ENCODE peak calls at places on chromosomes 16 and 17, in ten cellular contexts. One of them, this sample, is unnamed.

GRCh38 chr16:10624527-10624926 is 44.1 kb upstream of the EMP2 start:
- DNase-seq in COR-L47: no peak
- DNase-seq in GM12865: no peak
- DNase-seq in occipital lobe: no peak
- DNase-seq in AG09319: no peak
- DNase-seq in pons: no peak
- DNase-seq in GOT3: no peak
- DNase-seq in hepatic stellate cell: no peak
- DNase-seq in HCT116: no peak
- DNase-seq in LHCN-M2: no peak
- DNase-seq in this sample: no peak

GRCh38 chr17:28747046-28747691 is 3.4 kb downstream of the TRAF4 start:
- DNase-seq in COR-L47: no peak
- DNase-seq in GM12865: peak; percentile 21
- DNase-seq in occipital lobe: peak; percentile 23
- DNase-seq in AG09319: no peak
- DNase-seq in pons: peak; percentile 80
- DNase-seq in GOT3: no peak
- DNase-seq in hepatic stellate cell: no peak
- DNase-seq in HCT116: no peak
- DNase-seq in LHCN-M2: no peak
- DNase-seq in this sample: peak; percentile 64

GRCh38 chr17:1649844-1650409 is at the start of gene RILP:
- DNase-seq in COR-L47: no peak
- DNase-seq in GM12865: peak; percentile 43
- DNase-seq in occipital lobe: no peak
- DNase-seq in AG09319: no peak
- DNase-seq in pons: no peak
- DNase-seq in GOT3: no peak
- DNase-seq in hepatic stellate cell: peak; percentile 65
- DNase-seq in HCT116: peak; percentile 24
- DNase-seq in LHCN-M2: no peak
- DNase-seq in this sample: no peak

GRCh38 chr17:58302919-58303551 is 22.3 kb upstream of the MPO start:
- DNase-seq in COR-L47: no peak
- DNase-seq in GM12865: no peak
- DNase-seq in occipital lobe: no peak
- DNase-seq in AG09319: no peak
- DNase-seq in pons: no peak
- DNase-seq in GOT3: no peak
- DNase-seq in hepatic stellate cell: no peak
- DNase-seq in HCT116: no peak
- DNase-seq in LHCN-M2: no peak
- DNase-seq in this sample: no peak

GRCh38 chr16:4123617-4124300 is 7.5 kb upstream of the ADCY9 start:
- DNase-seq in COR-L47: no peak
- DNase-seq in GM12865: no peak
- DNase-seq in occipital lobe: no peak
- DNase-seq in AG09319: no peak
- DNase-seq in pons: no peak
- DNase-seq in GOT3: no peak
- DNase-seq in hepatic stellate cell: peak; percentile 76
- DNase-seq in HCT116: no peak
- DNase-seq in LHCN-M2: peak; percentile 15
- DNase-seq in this sample: peak; percentile 34

GRCh38 chr17:42407289-42407836 is 15.7 kb downstream of the CAVIN1 start:
- DNase-seq in COR-L47: peak; percentile 90
- DNase-seq in GM12865: peak; percentile 76
- DNase-seq in occipital lobe: peak; percentile 80
- DNase-seq in AG09319: no peak
- DNase-seq in pons: peak; percentile 92
- DNase-seq in GOT3: no peak
- DNase-seq in hepatic stellate cell: peak; percentile 32
- DNase-seq in HCT116: no peak
- DNase-seq in LHCN-M2: peak; percentile 68
- DNase-seq in this sample: peak; percentile 67

GRCh38 chr17:63647065-63647725 is 25.0 kb downstream of the MAP3K3 start:
- DNase-seq in COR-L47: no peak
- DNase-seq in GM12865: no peak
- DNase-seq in occipital lobe: no peak
- DNase-seq in AG09319: no peak
- DNase-seq in pons: no peak
- DNase-seq in GOT3: no peak
- DNase-seq in hepatic stellate cell: peak; percentile 14
- DNase-seq in HCT116: no peak
- DNase-seq in LHCN-M2: peak; percentile 32
- DNase-seq in this sample: no peak

GRCh38 chr16:71781741-71782140 is 26.9 kb downstream of the AP1G1 start:
- DNase-seq in COR-L47: no peak
- DNase-seq in GM12865: no peak
- DNase-seq in occipital lobe: no peak
- DNase-seq in AG09319: no peak
- DNase-seq in pons: no peak
- DNase-seq in GOT3: no peak
- DNase-seq in hepatic stellate cell: no peak
- DNase-seq in HCT116: no peak
- DNase-seq in LHCN-M2: peak; percentile 19
- DNase-seq in this sample: no peak

GRCh38 chr17:62807812-62808575 is at the start of gene MARCHF10:
- DNase-seq in COR-L47: peak; percentile 87
- DNase-seq in GM12865: peak; percentile 15
- DNase-seq in occipital lobe: peak; percentile 43
- DNase-seq in AG09319: no peak
- DNase-seq in pons: no peak
- DNase-seq in GOT3: no peak
- DNase-seq in hepatic stellate cell: peak; percentile 34
- DNase-seq in HCT116: no peak
- DNase-seq in LHCN-M2: no peak
- DNase-seq in this sample: peak; percentile 85

GRCh38 chr16:11423315-11424117 is 78.3 kb downstream of the RMI2 start:
- DNase-seq in COR-L47: no peak
- DNase-seq in GM12865: peak; percentile 41
- DNase-seq in occipital lobe: no peak
- DNase-seq in AG09319: no peak
- DNase-seq in pons: no peak
- DNase-seq in GOT3: no peak
- DNase-seq in hepatic stellate cell: no peak
- DNase-seq in HCT116: no peak
- DNase-seq in LHCN-M2: no peak
- DNase-seq in this sample: no peak

GRCh38 chr17:29591737-29592624 is 951 bp upstream of the ANKRD13B start:
- DNase-seq in COR-L47: peak; percentile 86
- DNase-seq in GM12865: peak; percentile 75
- DNase-seq in occipital lobe: peak; percentile 82
- DNase-seq in AG09319: no peak
- DNase-seq in pons: peak; percentile 84
- DNase-seq in GOT3: peak; percentile 42
- DNase-seq in hepatic stellate cell: peak; percentile 91
- DNase-seq in HCT116: peak; percentile 69
- DNase-seq in LHCN-M2: peak; percentile 79
- DNase-seq in this sample: peak; percentile 91